ENCODE peak calls at places on chromosomes 13 and 19, in ten cellular contexts. J is NCI-H2029; Q is EH; H is activated CD4-positive, alpha-beta T cell treated with anti-CD3 and anti-CD28 coated beads for 4 hours; T is BJ; U is H54; N is Daoy; X is GDM1; V is T-helper 9 cell; C is activated T-helper 1 cell treated with anti-CD3 and anti-CD28 coated beads, Interleukin-2, amount 50 U/mL, for 16 hours. D is an unnamed sample.

GRCh38 chr13:51524312-51524711 is 60.0 kb upstream of the WDFY2 start:
- DNase-seq in J (no peak), X (no peak), H (no peak), T (no peak), V (no peak), U (no peak), Q (peak; percentile 82), C (no peak), N (peak; percentile 48), D (no peak)

GRCh38 chr13:99651016-99651415 is 149.7 kb downstream of the TM9SF2 start:
- DNase-seq in T (no peak), H (no peak), X (no peak), Q (no peak), C (no peak), J (no peak), N (no peak), V (no peak), U (no peak), D (no peak)

GRCh38 chr19:31149306-31149975 is 199.8 kb downstream of the TSHZ3 start:
- DNase-seq in N (no peak), C (no peak), H (no peak), Q (no peak), J (no peak), T (no peak), U (no peak), V (no peak), X (no peak), D (no peak)

GRCh38 chr13:112181336-112182051 is 114.5 kb downstream of the SOX1 start:
- DNase-seq in U (no peak), V (no peak), J (no peak), X (no peak), N (no peak), H (no peak), T (no peak), Q (no peak), C (no peak), D (no peak)

GRCh38 chr13:112343591-112343990 is 32.6 kb upstream of the SPACA7 start:
- DNase-seq in X (no peak), H (no peak), Q (no peak), U (no peak), C (no peak), J (no peak), N (no peak), T (no peak), V (no peak), D (no peak)

GRCh38 chr13:23811366-23812027 is 77.7 kb downstream of the MIPEP start:
- DNase-seq in V (no peak), N (no peak), C (no peak), T (no peak), H (no peak), Q (no peak), U (no peak), J (no peak), X (no peak), D (no peak)

GRCh38 chr13:112532837-112533745 is 54.9 kb downstream of the TUBGCP3 start:
- DNase-seq in X (no peak), U (no peak), N (no peak), Q (no peak), H (no peak), J (no peak), V (no peak), C (no peak), T (no peak), D (no peak)

GRCh38 chr19:40690699-40691420 is 409 bp upstream of the NUMBL start:
- DNase-seq in C (peak; percentile 83), H (peak; percentile 90), J (peak; percentile 91), Q (peak; percentile 93), T (peak; percentile 41), X (peak; percentile 81), U (peak; percentile 99), N (peak; percentile 97), V (peak; percentile 90), D (peak; percentile 53)

GRCh38 chr13:34155931-34156607 is 338.1 kb downstream of the RFC3 start:
- DNase-seq in C (no peak), X (no peak), Q (peak; percentile 84), H (no peak), V (no peak), U (no peak), T (peak; percentile 51), N (peak; percentile 64), J (no peak), D (peak; percentile 62)

GRCh38 chr13:30504081-30504480 is 38.3 kb upstream of the HMGB1 start:
- DNase-seq in T (no peak), X (no peak), N (peak; percentile 14), V (no peak), H (no peak), J (no peak), U (no peak), C (no peak), Q (no peak), D (peak; percentile 11)

GRCh38 chr13:49579501-49579900 is 5.9 kb downstream of the RCBTB1 start:
- DNase-seq in T (no peak), N (no peak), J (no peak), V (no peak), Q (no peak), U (no peak), C (no peak), H (no peak), X (no peak), D (no peak)

GRCh38 chr19:55353803-55354697 is 469 bp downstream of the COX6B2 start:
- DNase-seq in V (peak; percentile 62), X (peak; percentile 42), H (peak; percentile 67), U (peak; percentile 96), Q (peak; percentile 66), T (no peak), J (peak; percentile 22), C (no peak), N (peak; percentile 73), D (no peak)

GRCh38 chr13:94662274-94662945 is 49.9 kb downstream of the SOX21 start:
- DNase-seq in U (no peak), J (no peak), X (no peak), T (no peak), Q (peak; percentile 3), H (no peak), C (no peak), V (no peak), N (no peak), D (no peak)

GRCh38 chr13:40895715-40896184 is 106.3 kb downstream of the SLC25A15 start:
- DNase-seq in V (no peak), U (no peak), H (no peak), C (no peak), N (no peak), X (no peak), T (no peak), J (no peak), Q (no peak), D (no peak)

GRCh38 chr13:66660013-66660804 is 569.9 kb downstream of the PCDH9 start:
- DNase-seq in H (no peak), T (peak; percentile 15), J (no peak), V (no peak), Q (peak; percentile 70), C (no peak), N (no peak), U (no peak), X (no peak), D (peak; percentile 64)

GRCh38 chr13:110138009-110138699 is 168.8 kb downstream of the COL4A1 start:
- DNase-seq in T (no peak), Q (peak; percentile 81), N (peak; percentile 83), J (peak; percentile 88), U (peak; percentile 97), H (peak; percentile 62), C (peak; percentile 25), X (peak; percentile 81), V (peak; percentile 33), D (peak; percentile 48)

GRCh38 chr13:110340812-110341444 is 33.8 kb downstream of the COL4A2 start:
- DNase-seq in J (no peak), X (no peak), Q (peak; percentile 92), H (peak; percentile 60), T (no peak), U (no peak), N (peak; percentile 40), V (peak; percentile 4), C (peak; percentile 5), D (no peak)

GRCh38 chr19:10173527-10173926 is 21.2 kb downstream of the DNMT1 start:
- DNase-seq in N (peak; percentile 18), C (no peak), T (no peak), H (no peak), J (no peak), V (no peak), X (no peak), U (no peak), Q (peak; percentile 60), D (no peak)

GRCh38 chr13:111859361-111860105 is 207.4 kb upstream of the SOX1 start:
- DNase-seq in Q (no peak), C (no peak), T (no peak), X (no peak), J (no peak), U (no peak), H (no peak), V (no peak), N (no peak), D (no peak)

GRCh38 chr13:57784633-57785032 is 153.1 kb downstream of the PCDH17 start:
- DNase-seq in J (no peak), V (no peak), N (no peak), U (no peak), H (no peak), T (no peak), X (no peak), C (no peak), Q (no peak), D (no peak)

GRCh38 chr13:80255946-80256345 is 85.0 kb downstream of the SPRY2 start:
- DNase-seq in Q (no peak), J (no peak), X (no peak), H (no peak), C (no peak), U (no peak), T (no peak), N (no peak), V (no peak), D (no peak)

GRCh38 chr13:47757681-47758080 is 243.4 kb downstream of the SUCLA2 start:
- DNase-seq in T (no peak), J (no peak), Q (no peak), V (no peak), U (no peak), C (no peak), N (no peak), H (no peak), X (no peak), D (no peak)

GRCh38 chr19:12180377-12180776 is 17.5 kb downstream of the ZNF136 start:
- DNase-seq in C (no peak), V (no peak), U (no peak), J (no peak), N (no peak), Q (no peak), X (no peak), H (no peak), T (no peak), D (no peak)

GRCh38 chr19:17687857-17688784 is at the start of gene UNC13A:
- DNase-seq in C (peak; percentile 17), H (no peak), U (no peak), T (no peak), X (peak; percentile 5), V (peak; percentile 48), J (peak; percentile 31), N (peak; percentile 79), Q (peak; percentile 56), D (no peak)

GRCh38 chr13:39047560-39047959 is 9.3 kb downstream of the NHLRC3 start:
- DNase-seq in N (no peak), X (no peak), T (no peak), V (no peak), C (no peak), U (no peak), Q (no peak), H (no peak), J (no peak), D (no peak)

GRCh38 chr19:48044561-48044960 is 682 bp upstream of the CABP5 start:
- DNase-seq in N (peak; percentile 39), H (no peak), T (no peak), Q (peak; percentile 5), X (no peak), C (no peak), U (no peak), J (no peak), V (no peak), D (no peak)

GRCh38 chr19:51136333-51136732 is 5.8 kb upstream of the SIGLEC7 start:
- DNase-seq in H (no peak), X (no peak), Q (no peak), V (no peak), C (no peak), N (no peak), J (no peak), T (no peak), U (no peak), D (no peak)

GRCh38 chr13:114230117-114230516 is 4.6 kb upstream of the CDC16 start:
- DNase-seq in H (no peak), V (no peak), T (no peak), X (no peak), C (no peak), J (no peak), Q (peak; percentile 28), N (no peak), U (no peak), D (no peak)